ENCODE peak calls at places on chromosome 7, in nine cellular contexts. M, S, R, L, A, J, H, F and N are unnamed samples.

GRCh38 chr7:50660040-50660829 is 95.0 kb upstream of the DDC start:
- DNase-seq in M (no peak), S (no peak), R (no peak), L (no peak), A (no peak), J (no peak), H (no peak), F (no peak), N (peak)

GRCh38 chr7:134919240-134919641 is 67.1 kb upstream of the AGBL3 start:
- DNase-seq in M (no peak), S (no peak), R (no peak), L (no peak), A (no peak), J (no peak), H (no peak), F (no peak), N (no peak)

GRCh38 chr7:90961037-90961725 is 303.1 kb upstream of the FZD1 start:
- DNase-seq in M (no peak), S (no peak), R (no peak), L (no peak), A (no peak), J (no peak), H (no peak), F (no peak), N (no peak)

GRCh38 chr7:30924624-30925023 is 13.0 kb downstream of the AQP1 start:
- DNase-seq in M (no peak), S (no peak), R (no peak), L (no peak), A (no peak), J (no peak), H (no peak), F (no peak), N (no peak)

GRCh38 chr7:151730591-151730990 is 146.3 kb downstream of the PRKAG2 start:
- DNase-seq in M (no peak), S (no peak), R (no peak), L (no peak), A (no peak), J (no peak), H (no peak), F (no peak), N (no peak)

GRCh38 chr7:485188-486081 is 34.2 kb downstream of the PDGFA start:
- DNase-seq in M (no peak), S (no peak), R (no peak), L (no peak), A (no peak), J (no peak), H (no peak), F (no peak), N (no peak)

GRCh38 chr7:55172161-55172560 is 153.3 kb downstream of the EGFR start:
- DNase-seq in M (no peak), S (no peak), R (no peak), L (no peak), A (no peak), J (no peak), H (no peak), F (no peak), N (no peak)

GRCh38 chr7:51700593-51701215 is 384.1 kb upstream of the COBL start:
- DNase-seq in M (no peak), S (no peak), R (no peak), L (no peak), A (no peak), J (no peak), H (no peak), F (no peak), N (no peak)

GRCh38 chr7:67918158-67918557 is 921.5 kb downstream of the TYW1 start:
- DNase-seq in M (no peak), S (no peak), R (no peak), L (no peak), A (no peak), J (peak), H (no peak), F (no peak), N (peak)

GRCh38 chr7:101536232-101536631 is 92.9 kb downstream of the MYL10 start:
- DNase-seq in M (peak), S (no peak), R (no peak), L (no peak), A (peak), J (no peak), H (no peak), F (no peak), N (no peak)

GRCh38 chr7:105399043-105399725 is 10.5 kb upstream of the SRPK2 start:
- DNase-seq in M (peak), S (no peak), R (peak), L (peak), A (peak), J (no peak), H (no peak), F (no peak), N (no peak)

GRCh38 chr7:157471259-157472125 is 134.7 kb downstream of the DNAJB6 start:
- DNase-seq in M (no peak), S (no peak), R (no peak), L (no peak), A (no peak), J (no peak), H (no peak), F (no peak), N (no peak)

GRCh38 chr7:151432658-151433521 is 7.1 kb downstream of the CRYGN start:
- DNase-seq in M (peak), S (no peak), R (no peak), L (peak), A (no peak), J (peak), H (no peak), F (peak), N (no peak)

GRCh38 chr7:16067695-16068094 is 353.6 kb downstream of the CRPPA start:
- DNase-seq in M (no peak), S (no peak), R (no peak), L (peak), A (no peak), J (no peak), H (no peak), F (no peak), N (no peak)

GRCh38 chr7:135537905-135538304 is 19.8 kb upstream of the NUP205 start:
- DNase-seq in M (no peak), S (no peak), R (no peak), L (no peak), A (no peak), J (no peak), H (no peak), F (no peak), N (no peak)

GRCh38 chr7:93232673-93233018 is 480 bp downstream of the VPS50 start:
- DNase-seq in M (no peak), S (no peak), R (peak), L (peak), A (no peak), J (peak), H (no peak), F (no peak), N (no peak)

GRCh38 chr7:50342616-50343114 is 38.1 kb downstream of the IKZF1 start:
- DNase-seq in M (no peak), S (no peak), R (no peak), L (peak), A (no peak), J (no peak), H (no peak), F (no peak), N (peak)

GRCh38 chr7:14351167-14351566 is 361.7 kb upstream of the ETV1 start:
- DNase-seq in M (no peak), S (no peak), R (no peak), L (no peak), A (no peak), J (no peak), H (no peak), F (no peak), N (no peak)

GRCh38 chr7:84251183-84251845 is 56.7 kb upstream of the SEMA3A start:
- DNase-seq in M (no peak), S (no peak), R (no peak), L (peak), A (no peak), J (no peak), H (no peak), F (no peak), N (no peak)

GRCh38 chr7:67841896-67842295 is 845.3 kb downstream of the TYW1 start:
- DNase-seq in M (no peak), S (no peak), R (no peak), L (no peak), A (no peak), J (no peak), H (no peak), F (no peak), N (no peak)

GRCh38 chr7:28754027-28754426 is 204.1 kb downstream of the TRIL start:
- DNase-seq in M (no peak), S (no peak), R (no peak), L (no peak), A (no peak), J (peak), H (no peak), F (no peak), N (no peak)

GRCh38 chr7:132436121-132436520 is 140.1 kb downstream of the PLXNA4 start:
- DNase-seq in M (peak), S (no peak), R (no peak), L (no peak), A (no peak), J (no peak), H (no peak), F (no peak), N (no peak)

GRCh38 chr7:138459300-138460175 is 521 bp upstream of the TRIM24 start:
- DNase-seq in M (no peak), S (peak), R (peak), L (peak), A (peak), J (peak), H (peak), F (peak), N (peak)

GRCh38 chr7:12771378-12771877 is 84.0 kb downstream of the ARL4A start:
- DNase-seq in M (no peak), S (no peak), R (peak), L (peak), A (no peak), J (no peak), H (no peak), F (no peak), N (no peak)

GRCh38 chr7:137151056-137151731 is 192.3 kb downstream of the PTN start:
- DNase-seq in M (no peak), S (no peak), R (no peak), L (no peak), A (no peak), J (no peak), H (no peak), F (no peak), N (no peak)

GRCh38 chr7:51141451-51141971 is 175.1 kb downstream of the COBL start:
- DNase-seq in M (no peak), S (no peak), R (peak), L (peak), A (no peak), J (peak), H (peak), F (no peak), N (no peak)

GRCh38 chr7:1844336-1844955 is 174.4 kb downstream of the ELFN1 start:
- DNase-seq in M (peak), S (no peak), R (peak), L (no peak), A (no peak), J (no peak), H (no peak), F (no peak), N (no peak)

GRCh38 chr7:70828366-70828765 is 303.6 kb upstream of the GALNT17 start:
- DNase-seq in M (no peak), S (no peak), R (no peak), L (no peak), A (no peak), J (no peak), H (no peak), F (no peak), N (no peak)

GRCh38 chr7:70830426-70830825 is 301.5 kb upstream of the GALNT17 start:
- DNase-seq in M (no peak), S (no peak), R (no peak), L (no peak), A (peak), J (no peak), H (no peak), F (no peak), N (no peak)

GRCh38 chr7:70833726-70834125 is 298.2 kb upstream of the GALNT17 start:
- DNase-seq in M (no peak), S (no peak), R (no peak), L (no peak), A (no peak), J (no peak), H (no peak), F (no peak), N (no peak)

GRCh38 chr7:70830060-70830395 is 301.9 kb upstream of the GALNT17 start:
- DNase-seq in M (no peak), S (no peak), R (no peak), L (no peak), A (no peak), J (no peak), H (no peak), F (no peak), N (no peak)

GRCh38 chr7:70829221-70830059 is 302.5 kb upstream of the GALNT17 start:
- DNase-seq in M (peak), S (peak), R (peak), L (peak), A (peak), J (peak), H (peak), F (no peak), N (peak)
- H3K4me3 ChIP-seq in M (no peak), S (no peak), R (no peak), L (peak), A (no peak), J (no peak), H (peak), F (peak), N (no peak)

DNA sequence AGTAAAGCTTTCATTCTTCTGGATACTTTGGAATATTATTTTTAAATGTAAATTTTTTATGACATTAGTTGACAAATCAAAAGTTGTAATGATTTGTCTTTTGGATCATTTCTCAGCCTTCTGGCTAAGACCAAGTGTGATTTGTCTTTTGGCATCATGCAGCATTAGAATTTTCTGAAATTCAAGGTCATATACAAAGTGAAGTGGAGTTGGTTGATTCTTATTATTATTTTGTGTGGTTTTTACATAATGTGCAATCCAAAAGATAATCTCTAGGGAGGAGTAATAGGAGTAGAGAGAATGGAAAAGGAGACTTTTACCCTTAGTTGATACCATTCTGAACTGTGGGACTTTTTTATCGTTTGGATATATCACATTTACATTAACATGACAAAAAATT is 24.2 kb upstream of the SEPTIN7 start:
- DNase-seq in M (no peak), S (no peak), R (no peak), L (no peak), A (no peak), J (no peak), H (no peak), F (no peak), N (no peak)
- TF ChIP-seq REST in M (no peak), S (no peak), R (no peak), L (no peak), A (no peak), J (no peak), H (no peak), F (no peak), N (no peak)

GRCh38 chr7:48091506-48092433 is 2.7 kb downstream of the UPP1 start:
- DNase-seq in M (no peak), S (no peak), R (no peak), L (no peak), A (no peak), J (no peak), H (no peak), F (no peak), N (no peak)
- H3K4me3 ChIP-seq in M (no peak), S (no peak), R (no peak), L (peak), A (no peak), J (no peak), H (peak), F (no peak), N (no peak)

GRCh38 chr7:18574235-18574540 is 78.6 kb downstream of the HDAC9 start:
- DNase-seq in M (no peak), S (no peak), R (no peak), L (no peak), A (no peak), J (no peak), H (no peak), F (no peak), N (no peak)
- TF ChIP-seq REST in M (no peak), S (no peak), R (no peak), L (no peak), A (no peak), J (no peak), H (no peak), F (no peak), N (no peak)

GRCh38 chr7:81264116-81264515 is 345.3 kb upstream of the SEMA3C start:
- DNase-seq in M (no peak), S (no peak), R (no peak), L (no peak), A (no peak), J (no peak), H (no peak), F (no peak), N (no peak)
- H3K4me3 ChIP-seq in M (no peak), S (no peak), R (no peak), L (no peak), A (no peak), J (no peak), H (no peak), F (no peak), N (no peak)

GRCh38 chr7:95955748-95956147 is 183.4 kb downstream of the DYNC1I1 start:
- DNase-seq in M (no peak), S (no peak), R (no peak), L (no peak), A (no peak), J (no peak), H (no peak), F (no peak), N (no peak)
- TF ChIP-seq REST in M (no peak), S (no peak), R (no peak), L (no peak), A (no peak), J (no peak), H (no peak), F (no peak), N (no peak)

DNA sequence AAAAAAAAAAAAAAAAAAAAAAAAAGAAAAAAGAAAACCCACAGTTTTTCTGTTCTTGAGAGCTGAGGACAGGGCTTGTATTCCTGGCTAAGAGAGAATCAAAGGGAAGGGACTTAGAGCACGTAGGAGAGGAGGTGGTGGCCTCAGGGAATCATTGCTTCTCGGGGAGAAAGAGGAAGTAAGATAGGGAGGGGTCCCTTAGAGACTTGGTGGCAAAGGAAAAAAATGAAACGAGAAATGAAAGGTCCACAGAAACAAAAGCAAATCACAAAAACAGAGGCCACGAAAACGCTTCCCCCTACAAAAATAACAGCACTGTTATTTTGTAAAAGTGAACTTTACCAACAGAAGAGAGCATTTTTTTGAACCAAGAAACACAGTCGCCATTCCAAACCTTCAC is 323.1 kb upstream of the GALNT17 start:
- DNase-seq in M (no peak), S (no peak), R (no peak), L (no peak), A (no peak), J (no peak), H (no peak), F (no peak), N (no peak)
- H3K4me3 ChIP-seq in M (no peak), S (no peak), R (no peak), L (no peak), A (no peak), J (no peak), H (no peak), F (no peak), N (no peak)

DNA sequence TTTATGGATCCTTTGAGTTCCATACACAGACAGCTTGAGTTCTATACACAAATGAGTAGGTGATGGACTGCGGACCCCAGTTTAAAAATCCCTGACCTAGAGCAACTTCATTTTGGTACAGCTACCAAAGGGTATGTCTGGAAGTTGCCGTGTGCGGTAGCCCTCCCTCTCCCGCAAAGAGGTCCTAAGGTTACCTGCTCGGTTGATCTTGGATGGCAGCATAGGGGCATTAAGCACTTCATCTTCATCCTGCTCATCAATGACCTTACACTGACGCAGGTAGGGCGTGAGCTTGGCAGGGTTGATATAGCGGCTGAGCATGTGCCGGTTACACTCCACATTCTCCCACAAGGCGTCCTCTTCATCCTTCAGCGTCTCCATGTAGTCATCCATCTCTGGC is 96.3 kb downstream of the CARD11 start:
- DNase-seq in M (no peak), S (no peak), R (no peak), L (no peak), A (no peak), J (no peak), H (no peak), F (no peak), N (no peak)
- TF ChIP-seq REST in M (no peak), S (no peak), R (no peak), L (no peak), A (no peak), J (no peak), H (no peak), F (no peak), N (no peak)

GRCh38 chr7:40507166-40507565 is 372.4 kb downstream of the SUGCT start:
- DNase-seq in M (no peak), S (no peak), R (no peak), L (peak), A (peak), J (no peak), H (no peak), F (no peak), N (peak)

GRCh38 chr7:40506158-40506557 is 371.4 kb downstream of the SUGCT start:
- DNase-seq in M (peak), S (no peak), R (no peak), L (no peak), A (no peak), J (no peak), H (no peak), F (no peak), N (no peak)

GRCh38 chr7:40509301-40509700 is 374.5 kb downstream of the SUGCT start:
- DNase-seq in M (no peak), S (no peak), R (no peak), L (no peak), A (no peak), J (no peak), H (no peak), F (no peak), N (no peak)
- H3K4me3 ChIP-seq in M (no peak), S (no peak), R (no peak), L (no peak), A (no peak), J (no peak), H (no peak), F (no peak), N (no peak)

GRCh38 chr7:159027803-159028455 is 116.7 kb downstream of the VIPR2 start:
- DNase-seq in M (no peak), S (no peak), R (no peak), L (no peak), A (peak), J (no peak), H (no peak), F (no peak), N (no peak)

GRCh38 chr7:159025161-159025779 is 119.4 kb downstream of the VIPR2 start:
- DNase-seq in M (no peak), S (no peak), R (no peak), L (no peak), A (no peak), J (no peak), H (no peak), F (no peak), N (no peak)

GRCh38 chr7:159028456-159029401 is 115.9 kb downstream of the VIPR2 start:
- DNase-seq in M (no peak), S (no peak), R (no peak), L (no peak), A (no peak), J (no peak), H (no peak), F (no peak), N (no peak)

GRCh38 chr7:159026271-159027047 is 118.2 kb downstream of the VIPR2 start:
- DNase-seq in M (no peak), S (no peak), R (no peak), L (peak), A (no peak), J (no peak), H (no peak), F (no peak), N (no peak)

GRCh38 chr7:159027091-159027802 is 117.4 kb downstream of the VIPR2 start:
- DNase-seq in M (no peak), S (no peak), R (no peak), L (no peak), A (no peak), J (no peak), H (no peak), F (no peak), N (no peak)
- TF ChIP-seq REST in M (no peak), S (no peak), R (no peak), L (no peak), A (no peak), J (no peak), H (no peak), F (no peak), N (no peak)